ENCODE peak calls at places on chromosome 3, in five cellular contexts. One of them, this sample, is unnamed. For H3K36me3, the result is how much of the 10 kb centered on the place peaks cover.

GRCh38 chr3:59499954-59500353 is 450.1 kb upstream of the CFAP20DC start:
- DNase-seq in OCI-LY7: no peak
- DNase-seq in breast epithelium: no peak
- DNase-seq in heart left ventricle: no peak
- DNase-seq in small intestine: no peak
- DNase-seq in this sample: no peak

GRCh38 chr3:141471160-141471559 is 15.7 kb upstream of the RASA2 start:
- DNase-seq in OCI-LY7: no peak
- DNase-seq in breast epithelium: no peak
- DNase-seq in heart left ventricle: no peak
- DNase-seq in small intestine: no peak
- DNase-seq in this sample: no peak

GRCh38 chr3:123759311-123759710 is 124.8 kb downstream of the MYLK start:
- DNase-seq in OCI-LY7: no peak
- DNase-seq in breast epithelium: no peak
- DNase-seq in heart left ventricle: no peak
- DNase-seq in small intestine: no peak
- DNase-seq in this sample: no peak

GRCh38 chr3:60034047-60034446 is 984.2 kb upstream of the CFAP20DC start:
- DNase-seq in OCI-LY7: no peak
- DNase-seq in breast epithelium: no peak
- DNase-seq in heart left ventricle: no peak
- DNase-seq in small intestine: no peak
- DNase-seq in this sample: no peak

GRCh38 chr3:140585828-140586227 is 92.0 kb upstream of the TRIM42 start:
- DNase-seq in OCI-LY7: no peak
- DNase-seq in breast epithelium: no peak
- DNase-seq in heart left ventricle: no peak
- DNase-seq in small intestine: no peak
- DNase-seq in this sample: no peak

GRCh38 chr3:54968546-54969172 is 40.8 kb upstream of the LRTM1 start:
- DNase-seq in OCI-LY7: no peak
- DNase-seq in breast epithelium: no peak
- DNase-seq in heart left ventricle: no peak
- DNase-seq in small intestine: no peak
- DNase-seq in this sample: no peak

GRCh38 chr3:37800022-37800493 is 61.6 kb upstream of the CTDSPL start:
- DNase-seq in OCI-LY7: no peak
- DNase-seq in breast epithelium: no peak
- DNase-seq in heart left ventricle: no peak
- DNase-seq in small intestine: no peak
- DNase-seq in this sample: no peak

GRCh38 chr3:177822826-177823225 is 625.5 kb upstream of the TBL1XR1 start:
- DNase-seq in OCI-LY7: no peak
- DNase-seq in breast epithelium: no peak
- DNase-seq in heart left ventricle: no peak
- DNase-seq in small intestine: no peak
- DNase-seq in this sample: no peak

GRCh38 chr3:191282262-191283215 is 46.7 kb upstream of the CCDC50 start:
- DNase-seq in OCI-LY7: no peak
- DNase-seq in breast epithelium: no peak
- DNase-seq in heart left ventricle: no peak
- DNase-seq in small intestine: no peak
- DNase-seq in this sample: no peak

GRCh38 chr3:148600902-148601765 is 96.6 kb upstream of the AGTR1 start:
- DNase-seq in OCI-LY7: no peak
- DNase-seq in breast epithelium: no peak
- DNase-seq in heart left ventricle: no peak
- DNase-seq in small intestine: peak
- DNase-seq in this sample: no peak

GRCh38 chr3:72165337-72165736 is 380.4 kb upstream of the PROK2 start:
- DNase-seq in OCI-LY7: no peak
- DNase-seq in breast epithelium: no peak
- DNase-seq in heart left ventricle: no peak
- DNase-seq in small intestine: no peak
- DNase-seq in this sample: no peak

GRCh38 chr3:156681003-156681402 is 6.6 kb downstream of the TIPARP start:
- DNase-seq in OCI-LY7: no peak
- DNase-seq in breast epithelium: peak
- DNase-seq in heart left ventricle: no peak
- DNase-seq in small intestine: peak
- DNase-seq in this sample: peak

GRCh38 chr3:142447852-142448315 is at the start of gene XRN1:
- DNase-seq in OCI-LY7: peak
- DNase-seq in breast epithelium: peak
- DNase-seq in heart left ventricle: peak
- DNase-seq in small intestine: peak
- DNase-seq in this sample: peak

GRCh38 chr3:94063497-94064119 is 747 bp downstream of the NSUN3 start:
- DNase-seq in OCI-LY7: peak
- DNase-seq in breast epithelium: no peak
- DNase-seq in heart left ventricle: no peak
- DNase-seq in small intestine: no peak
- DNase-seq in this sample: no peak

GRCh38 chr3:34683851-34684250 is 885.4 kb downstream of the PDCD6IP start:
- DNase-seq in OCI-LY7: peak
- DNase-seq in breast epithelium: no peak
- DNase-seq in heart left ventricle: no peak
- DNase-seq in small intestine: peak
- DNase-seq in this sample: peak

GRCh38 chr3:117893638-117894037 is 1141.0 kb downstream of the IGSF11 start:
- DNase-seq in OCI-LY7: peak
- DNase-seq in breast epithelium: no peak
- DNase-seq in heart left ventricle: no peak
- DNase-seq in small intestine: no peak
- DNase-seq in this sample: no peak

GRCh38 chr3:39637807-39638206 is 170.3 kb downstream of the MOBP start:
- DNase-seq in OCI-LY7: no peak
- DNase-seq in breast epithelium: no peak
- DNase-seq in heart left ventricle: no peak
- DNase-seq in small intestine: no peak
- DNase-seq in this sample: no peak

GRCh38 chr3:126434264-126434590 is 39.5 kb downstream of the CFAP100 start:
- DNase-seq in OCI-LY7: no peak
- DNase-seq in breast epithelium: no peak
- DNase-seq in heart left ventricle: no peak
- DNase-seq in small intestine: peak
- DNase-seq in this sample: no peak

GRCh38 chr3:126345641-126346460 is 11.4 kb downstream of the KLF15 start:
- DNase-seq in OCI-LY7: no peak
- DNase-seq in breast epithelium: no peak
- DNase-seq in heart left ventricle: peak
- DNase-seq in small intestine: no peak
- DNase-seq in this sample: peak

GRCh38 chr3:51393096-51393495 is 2.0 kb downstream of the RBM15B start:
- DNase-seq in OCI-LY7: no peak
- DNase-seq in breast epithelium: no peak
- DNase-seq in heart left ventricle: no peak
- DNase-seq in small intestine: no peak
- DNase-seq in this sample: no peak
- H3K36me3 ChIP-seq in OCI-LY7: half or more
- H3K36me3 ChIP-seq in breast epithelium: under half
- H3K36me3 ChIP-seq in heart left ventricle: half or more
- H3K36me3 ChIP-seq in small intestine: under half
- H3K36me3 ChIP-seq in this sample: under half

GRCh38 chr3:160784853-160785252 is 28.8 kb downstream of the PPM1L start:
- DNase-seq in OCI-LY7: no peak
- DNase-seq in breast epithelium: no peak
- DNase-seq in heart left ventricle: no peak
- DNase-seq in small intestine: peak
- DNase-seq in this sample: no peak
- H3K27ac ChIP-seq in OCI-LY7: no peak
- H3K27ac ChIP-seq in breast epithelium: peak
- H3K27ac ChIP-seq in heart left ventricle: no peak
- H3K27ac ChIP-seq in small intestine: no peak
- H3K27ac ChIP-seq in this sample: no peak

GRCh38 chr3:174495231-174495755 is 363.8 kb upstream of the NAALADL2 start:
- DNase-seq in OCI-LY7: no peak
- DNase-seq in breast epithelium: no peak
- DNase-seq in heart left ventricle: no peak
- DNase-seq in small intestine: no peak
- DNase-seq in this sample: no peak

GRCh38 chr3:174495928-174496327 is 363.2 kb upstream of the NAALADL2 start:
- DNase-seq in OCI-LY7: no peak
- DNase-seq in breast epithelium: no peak
- DNase-seq in heart left ventricle: no peak
- DNase-seq in small intestine: no peak
- DNase-seq in this sample: no peak

DNA sequence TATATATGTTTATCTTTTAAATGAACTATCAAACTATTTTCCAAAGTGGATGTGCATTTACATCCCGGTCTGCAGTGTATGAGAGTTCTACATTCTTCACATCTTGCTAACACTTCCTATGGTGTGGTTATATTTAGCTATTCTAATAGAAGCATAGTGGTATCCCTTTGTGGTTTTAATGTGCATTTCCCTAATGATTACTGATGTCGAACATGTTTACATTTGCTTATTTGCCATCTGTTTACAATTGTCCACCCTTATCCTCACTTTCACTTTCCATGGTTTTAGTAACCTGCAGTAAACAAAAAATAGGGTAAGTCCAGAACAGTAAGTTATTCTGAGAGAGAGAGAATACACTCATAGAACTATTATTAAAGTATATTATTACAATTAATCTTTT is 360.5 kb upstream of the NAALADL2 start:
- DNase-seq in OCI-LY7: no peak
- DNase-seq in breast epithelium: no peak
- DNase-seq in heart left ventricle: no peak
- DNase-seq in small intestine: no peak
- DNase-seq in this sample: no peak
- H3K4me3 ChIP-seq in OCI-LY7: no peak
- H3K4me3 ChIP-seq in breast epithelium: no peak
- H3K4me3 ChIP-seq in heart left ventricle: no peak
- H3K4me3 ChIP-seq in small intestine: no peak
- H3K4me3 ChIP-seq in this sample: no peak

GRCh38 chr3:15256861-15257341 is 50.9 kb downstream of the CAPN7 start:
- DNase-seq in OCI-LY7: no peak
- DNase-seq in breast epithelium: no peak
- DNase-seq in heart left ventricle: no peak
- DNase-seq in small intestine: no peak
- DNase-seq in this sample: no peak

GRCh38 chr3:15255215-15255614 is 49.2 kb downstream of the CAPN7 start:
- DNase-seq in OCI-LY7: no peak
- DNase-seq in breast epithelium: no peak
- DNase-seq in heart left ventricle: no peak
- DNase-seq in small intestine: no peak
- DNase-seq in this sample: no peak

GRCh38 chr3:15258720-15259119 is 52.7 kb downstream of the CAPN7 start:
- DNase-seq in OCI-LY7: no peak
- DNase-seq in breast epithelium: no peak
- DNase-seq in heart left ventricle: no peak
- DNase-seq in small intestine: no peak
- DNase-seq in this sample: no peak

DNA sequence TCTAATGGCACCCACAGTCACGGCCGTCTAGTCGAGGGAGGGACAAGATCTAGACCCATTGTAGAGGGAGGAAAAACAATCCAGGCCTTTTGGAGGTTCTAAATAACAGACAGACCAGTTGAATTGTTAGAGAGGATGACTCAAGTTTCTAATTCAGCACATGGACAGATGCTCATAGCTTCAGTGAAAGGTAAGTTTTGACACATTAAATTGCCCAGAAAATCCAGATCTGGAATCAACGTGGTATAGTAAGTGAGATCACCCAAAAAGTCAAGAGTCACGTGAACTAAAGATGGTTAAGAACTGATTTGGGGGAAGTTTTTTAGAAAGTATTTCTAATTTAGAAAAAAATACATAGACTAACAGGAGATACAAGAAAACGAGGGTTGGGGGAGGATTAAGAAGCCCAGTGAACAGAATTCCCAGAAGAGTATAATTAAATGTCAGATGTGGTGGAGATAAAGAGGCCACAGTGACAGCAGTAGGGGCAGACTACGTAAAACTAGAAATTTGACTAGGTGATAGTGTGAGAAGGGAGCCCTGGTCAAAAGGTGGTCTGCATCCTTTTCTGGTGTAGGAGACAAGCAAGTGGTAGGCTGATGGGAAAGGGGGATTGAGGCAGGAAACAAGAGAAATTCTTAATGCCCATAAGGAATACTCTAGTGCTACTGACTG is 47.1 kb downstream of the CAPN7 start:
- DNase-seq in OCI-LY7: no peak
- DNase-seq in breast epithelium: no peak
- DNase-seq in heart left ventricle: no peak
- DNase-seq in small intestine: no peak
- DNase-seq in this sample: no peak
- H3K36me3 ChIP-seq in OCI-LY7: half or more
- H3K36me3 ChIP-seq in breast epithelium: under half
- H3K36me3 ChIP-seq in heart left ventricle: half or more
- H3K36me3 ChIP-seq in small intestine: under half
- H3K36me3 ChIP-seq in this sample: under half

DNA sequence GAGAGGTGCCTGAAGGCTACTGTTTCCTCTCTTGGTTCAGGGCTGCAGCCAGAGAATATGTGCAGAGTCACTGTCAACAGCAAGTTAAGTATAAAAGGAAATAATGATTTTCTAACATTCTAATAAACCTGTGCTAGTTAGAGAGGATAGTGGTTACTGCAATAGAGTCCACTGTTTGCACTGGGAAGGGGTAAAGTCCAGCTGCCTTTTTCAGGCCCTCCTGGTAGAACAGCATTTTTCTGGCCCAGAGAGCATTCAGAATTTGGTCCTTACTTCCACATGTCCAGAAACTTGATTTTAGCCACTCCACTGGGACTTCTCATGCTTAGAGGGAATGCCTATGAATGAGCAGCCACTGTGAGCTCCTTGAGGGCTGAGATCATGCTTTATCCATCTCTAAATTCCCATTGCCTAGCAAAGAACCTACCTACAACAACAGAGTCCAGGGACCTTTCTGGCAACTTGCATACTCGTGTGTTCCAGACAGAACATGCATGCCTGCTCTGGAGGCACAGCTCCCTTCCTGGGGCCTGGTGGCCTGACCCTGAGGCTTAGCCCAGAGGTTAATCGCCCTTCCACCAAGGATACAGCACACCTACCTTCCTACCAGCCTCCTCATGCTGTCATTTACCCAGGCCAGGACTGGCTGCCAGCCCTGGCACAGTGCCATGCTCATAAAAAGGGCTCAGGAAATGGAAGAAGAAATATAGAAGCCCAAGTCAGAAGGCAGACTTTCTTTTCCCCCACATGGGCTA is 50.3 kb upstream of the ATP13A3 start:
- DNase-seq in OCI-LY7: no peak
- DNase-seq in breast epithelium: peak
- DNase-seq in heart left ventricle: no peak
- DNase-seq in small intestine: peak
- DNase-seq in this sample: peak
- H3K27ac ChIP-seq in OCI-LY7: no peak
- H3K27ac ChIP-seq in breast epithelium: peak
- H3K27ac ChIP-seq in heart left ventricle: no peak
- H3K27ac ChIP-seq in small intestine: no peak
- H3K27ac ChIP-seq in this sample: peak